ENCODE peak calls at places on chromosomes 3 and 15, in seven cellular contexts. D is choroid plexus epithelial cell, R is tibial artery, I is endothelial cell, M is heart left ventricle, Y is left ventricle myocardium inferior, U is neural crest cell. A is an unnamed sample.

GRCh38 chr3:183822631-183823030 is 2.7 kb downstream of the MAP6D1 start:
- DNase-seq in I (no peak), Y (no peak), U (peak), D (no peak), M (no peak), R (no peak), A (no peak)

GRCh38 chr3:126126292-126126691 is 42.4 kb upstream of the SLC41A3 start:
- DNase-seq in R (no peak), Y (no peak), M (peak), U (no peak), D (no peak), I (no peak), A (no peak)

GRCh38 chr3:129485681-129486056 is 42.8 kb upstream of the RHO start:
- DNase-seq in D (peak), U (no peak), I (no peak), Y (peak), M (peak), R (peak), A (no peak)

GRCh38 chr15:39785139-39785538 is 2.5 kb upstream of the FSIP1 start:
- DNase-seq in U (no peak), I (no peak), D (no peak), M (no peak), Y (no peak), R (no peak), A (no peak)

GRCh38 chr3:101992861-101993260 is 143.5 kb downstream of the NFKBIZ start:
- DNase-seq in Y (no peak), D (no peak), U (no peak), I (no peak), M (no peak), R (no peak), A (no peak)

GRCh38 chr3:192079098-192079497 is 618.1 kb downstream of the PYDC2 start:
- DNase-seq in I (no peak), R (no peak), U (no peak), M (no peak), Y (no peak), D (no peak), A (no peak)

GRCh38 chr3:12944849-12945248 is 103.5 kb upstream of the RPL32 start:
- DNase-seq in M (no peak), Y (no peak), D (no peak), I (no peak), U (peak), R (no peak), A (no peak)

GRCh38 chr3:70738310-70738681 is 425.9 kb upstream of the MDFIC2 start:
- DNase-seq in R (no peak), U (no peak), I (no peak), M (no peak), Y (no peak), D (no peak), A (no peak)

GRCh38 chr3:67653425-67654098 is 850 bp downstream of the SUCLG2 start:
- DNase-seq in I (no peak), R (no peak), M (no peak), D (no peak), Y (no peak), U (no peak), A (no peak)

GRCh38 chr3:59836525-59836924 is 786.7 kb upstream of the CFAP20DC start:
- DNase-seq in U (no peak), I (no peak), M (no peak), R (no peak), D (no peak), Y (no peak), A (no peak)

GRCh38 chr3:122793568-122794416 is at the start of gene HSPBAP1:
- DNase-seq in R (peak), M (peak), Y (peak), D (peak), I (peak), U (peak), A (peak)

GRCh38 chr15:41879321-41879845 is 14.5 kb downstream of the SPTBN5 start:
- DNase-seq in R (no peak), M (no peak), U (no peak), Y (no peak), D (no peak), I (no peak), A (no peak)

GRCh38 chr3:155847993-155848392 is 6.2 kb downstream of the SLC33A1 start:
- DNase-seq in R (no peak), U (no peak), M (no peak), D (no peak), Y (no peak), I (no peak), A (no peak)

GRCh38 chr3:186192823-186193222 is 83.9 kb upstream of the ETV5 start:
- DNase-seq in Y (no peak), U (no peak), M (no peak), R (no peak), D (no peak), I (no peak), A (no peak)

GRCh38 chr3:191492601-191493000 is 31.6 kb downstream of the PYDC2 start:
- DNase-seq in M (no peak), Y (no peak), R (no peak), U (no peak), I (no peak), D (no peak), A (no peak)

GRCh38 chr3:7876741-7877297 is 624.8 kb upstream of the LMCD1 start:
- DNase-seq in R (no peak), U (no peak), I (no peak), D (peak), Y (no peak), M (no peak), A (no peak)

GRCh38 chr3:71031151-71031550 is 552.4 kb downstream of the FOXP1 start:
- DNase-seq in Y (no peak), R (no peak), U (no peak), I (no peak), D (no peak), M (no peak), A (no peak)

GRCh38 chr15:23877502-23878412 is 190.7 kb upstream of the NDN start:
- DNase-seq in U (peak), D (no peak), I (peak), M (no peak), Y (peak), R (no peak), A (no peak)

GRCh38 chr3:111989061-111989678 is 9.6 kb upstream of the TAGLN3 start:
- DNase-seq in D (peak), U (no peak), I (no peak), R (no peak), M (no peak), Y (no peak), A (no peak)

GRCh38 chr3:11584570-11584969 is 59.1 kb downstream of the VGLL4 start:
- DNase-seq in D (no peak), M (no peak), Y (no peak), U (no peak), I (no peak), R (no peak), A (no peak)

GRCh38 chr3:167864559-167864887 is 129.0 kb downstream of the SERPINI1 start:
- DNase-seq in Y (no peak), R (no peak), U (no peak), D (peak), M (peak), I (no peak), A (no peak)

GRCh38 chr3:124336067-124336656 is 344.2 kb upstream of the ROPN1 start:
- DNase-seq in D (no peak), M (no peak), Y (no peak), U (no peak), R (no peak), I (no peak), A (no peak)

GRCh38 chr15:39358441-39359041 is 222.3 kb upstream of the THBS1 start:
- DNase-seq in D (peak), U (no peak), R (peak), I (no peak), Y (peak), M (peak), A (no peak)

GRCh38 chr3:126373682-126374601 is 16.7 kb upstream of the KLF15 start:
- DNase-seq in M (no peak), I (no peak), Y (no peak), D (peak), R (peak), U (no peak), A (no peak)

DNA sequence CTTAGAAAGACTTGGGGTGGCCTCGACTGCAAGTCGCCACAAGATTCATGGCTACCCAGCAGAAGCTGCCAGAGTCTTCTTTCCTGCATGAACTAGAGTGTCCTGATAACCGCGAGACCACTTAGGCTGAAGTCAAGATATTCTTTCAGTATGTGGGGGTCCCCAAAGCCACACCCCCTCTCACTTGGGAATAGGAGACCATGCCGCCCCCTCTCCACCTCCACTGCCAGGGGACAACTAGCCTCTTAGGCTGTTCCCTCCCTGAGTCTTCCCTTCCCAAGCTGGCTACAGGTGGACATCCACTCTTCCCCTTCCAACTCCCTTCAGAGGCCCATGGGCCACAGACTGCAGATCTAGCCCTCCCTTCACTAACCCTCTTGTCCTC is 1.3 kb upstream of the CCDC12 start:
- DNase-seq in I (no peak), Y (no peak), M (no peak), D (no peak), U (no peak), R (no peak), A (no peak)
- TF ChIP-seq CTCF in I (no peak), Y (no peak), M (no peak), D (no peak), U (no peak), R (no peak), A (no peak)

GRCh38 chr15:52678468-52679231 is 538 bp downstream of the ATOSA start:
- DNase-seq in R (peak), M (peak), U (peak), Y (peak), D (peak), I (peak), A (peak)
- TF ChIP-seq CTCF in R (no peak), M (no peak), U (no peak), Y (peak), D (peak), I (no peak), A (peak)

GRCh38 chr15:95138604-95139270 is 907.4 kb downstream of the MCTP2 start:
- DNase-seq in Y (no peak), D (peak), I (no peak), R (no peak), M (no peak), U (no peak), A (no peak)

GRCh38 chr15:95131071-95131683 is 899.8 kb downstream of the MCTP2 start:
- DNase-seq in Y (no peak), U (no peak), R (no peak), D (no peak), M (peak), I (peak), A (no peak)

GRCh38 chr15:95129589-95129988 is 898.2 kb downstream of the MCTP2 start:
- DNase-seq in U (no peak), D (peak), I (no peak), R (no peak), Y (peak), M (peak), A (no peak)

GRCh38 chr15:95132774-95133173 is 901.4 kb downstream of the MCTP2 start:
- DNase-seq in Y (no peak), M (no peak), I (no peak), U (no peak), D (peak), R (no peak), A (no peak)

GRCh38 chr15:95134306-95135100 is 903.1 kb downstream of the MCTP2 start:
- DNase-seq in U (no peak), I (no peak), M (no peak), D (no peak), R (no peak), Y (no peak), A (no peak)
- TF ChIP-seq CTCF in U (no peak), I (no peak), M (no peak), D (no peak), R (no peak), Y (no peak), A (no peak)

DNA sequence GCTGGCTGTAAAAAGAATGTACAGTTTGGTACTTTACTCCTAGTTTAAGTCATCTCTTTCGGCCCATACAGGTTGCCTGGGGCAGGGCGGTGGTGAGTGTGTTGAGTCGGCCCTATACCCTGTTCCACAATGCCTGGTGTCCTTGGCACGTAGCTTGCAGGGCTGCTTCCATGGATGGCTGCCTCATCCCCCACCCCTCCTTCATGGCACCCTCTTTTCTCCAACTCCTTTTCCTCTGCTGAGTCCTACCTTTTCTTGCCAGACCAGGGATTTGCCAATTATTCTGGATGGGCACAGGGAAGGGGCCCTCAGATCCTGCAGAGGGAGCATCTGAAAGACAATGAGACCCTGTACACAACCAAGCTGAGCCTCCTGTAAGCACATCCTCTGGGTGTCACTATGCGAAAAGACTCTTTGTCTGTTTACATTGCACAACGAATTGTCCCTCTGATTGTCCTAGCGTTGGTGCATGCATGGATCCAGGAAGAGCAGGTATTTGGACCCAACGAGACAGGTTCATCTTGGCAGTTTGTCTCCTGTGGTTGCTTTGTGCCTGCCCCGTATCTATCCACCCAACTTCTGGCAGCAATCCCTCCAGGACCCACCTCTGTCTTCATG is 73.6 kb upstream of the CGNL1 start:
- DNase-seq in U (no peak), D (no peak), M (no peak), Y (no peak), I (no peak), R (no peak), A (peak)
- TF ChIP-seq CTCF in U (no peak), D (no peak), M (no peak), Y (no peak), I (no peak), R (no peak), A (no peak)

GRCh38 chr15:55284461-55284860 is 5.2 kb downstream of the RAB27A start:
- DNase-seq in M (no peak), U (no peak), Y (no peak), D (no peak), R (no peak), I (no peak), A (no peak)
- TF ChIP-seq CTCF in M (no peak), U (no peak), Y (no peak), D (no peak), R (no peak), I (no peak), A (no peak)